ENCODE peak calls at places on chromosomes 11 and 22, in nine cellular contexts. One of them, this sample, is unnamed.
A peak's percentile ranks its signal among the peaks of the same experiment; 100 is the strongest.

GRCh38 chr11:120205596-120206161 is 5.2 kb upstream of the OAF start:
- DNase-seq in psoas muscle: no peak
- DNase-seq in DND-41: no peak
- DNase-seq in foreskin fibroblast: peak; percentile 85
- DNase-seq in heart right ventricle: no peak
- DNase-seq in astrocyte: peak; percentile 56
- DNase-seq in lower leg skin: no peak
- DNase-seq in fibroblast of lung: peak; percentile 67
- DNase-seq in ovary: no peak
- DNase-seq in this sample: peak; percentile 65

GRCh38 chr22:50705219-50705691 is 32.6 kb downstream of the SHANK3 start:
- DNase-seq in psoas muscle: no peak
- DNase-seq in DND-41: peak; percentile 62
- DNase-seq in foreskin fibroblast: peak; percentile 37
- DNase-seq in heart right ventricle: peak; percentile 49
- DNase-seq in astrocyte: peak; percentile 74
- DNase-seq in lower leg skin: no peak
- DNase-seq in fibroblast of lung: peak; percentile 83
- DNase-seq in ovary: peak; percentile 64
- DNase-seq in this sample: peak; percentile 70

GRCh38 chr11:75202195-75202594 is 38.4 kb upstream of the TPBGL start:
- DNase-seq in psoas muscle: no peak
- DNase-seq in DND-41: no peak
- DNase-seq in foreskin fibroblast: no peak
- DNase-seq in heart right ventricle: no peak
- DNase-seq in astrocyte: no peak
- DNase-seq in lower leg skin: no peak
- DNase-seq in fibroblast of lung: no peak
- DNase-seq in ovary: no peak
- DNase-seq in this sample: no peak

GRCh38 chr11:86589856-86590589 is 82.4 kb downstream of the ME3 start:
- DNase-seq in psoas muscle: no peak
- DNase-seq in DND-41: no peak
- DNase-seq in foreskin fibroblast: no peak
- DNase-seq in heart right ventricle: no peak
- DNase-seq in astrocyte: no peak
- DNase-seq in lower leg skin: no peak
- DNase-seq in fibroblast of lung: no peak
- DNase-seq in ovary: no peak
- DNase-seq in this sample: no peak

GRCh38 chr11:70586261-70587094 is 188.1 kb downstream of the CTTN start:
- DNase-seq in psoas muscle: no peak
- DNase-seq in DND-41: no peak
- DNase-seq in foreskin fibroblast: no peak
- DNase-seq in heart right ventricle: no peak
- DNase-seq in astrocyte: no peak
- DNase-seq in lower leg skin: no peak
- DNase-seq in fibroblast of lung: no peak
- DNase-seq in ovary: no peak
- DNase-seq in this sample: no peak

GRCh38 chr11:46850829-46851380 is 4.8 kb upstream of the CKAP5 start:
- DNase-seq in psoas muscle: no peak
- DNase-seq in DND-41: no peak
- DNase-seq in foreskin fibroblast: no peak
- DNase-seq in heart right ventricle: no peak
- DNase-seq in astrocyte: no peak
- DNase-seq in lower leg skin: no peak
- DNase-seq in fibroblast of lung: no peak
- DNase-seq in ovary: no peak
- DNase-seq in this sample: no peak

GRCh38 chr11:57071829-57072228 is 83.1 kb downstream of the OR5AK2 start:
- DNase-seq in psoas muscle: no peak
- DNase-seq in DND-41: no peak
- DNase-seq in foreskin fibroblast: peak; percentile 73
- DNase-seq in heart right ventricle: no peak
- DNase-seq in astrocyte: peak; percentile 11
- DNase-seq in lower leg skin: no peak
- DNase-seq in fibroblast of lung: peak; percentile 13
- DNase-seq in ovary: no peak
- DNase-seq in this sample: peak; percentile 87

GRCh38 chr22:48410536-48410935 is 1417.1 kb downstream of the BRD1 start:
- DNase-seq in psoas muscle: no peak
- DNase-seq in DND-41: no peak
- DNase-seq in foreskin fibroblast: no peak
- DNase-seq in heart right ventricle: no peak
- DNase-seq in astrocyte: no peak
- DNase-seq in lower leg skin: peak; percentile 40
- DNase-seq in fibroblast of lung: no peak
- DNase-seq in ovary: no peak
- DNase-seq in this sample: no peak

GRCh38 chr11:65616575-65617001 is 1.0 kb downstream of the PCNX3 start:
- DNase-seq in psoas muscle: no peak
- DNase-seq in DND-41: no peak
- DNase-seq in foreskin fibroblast: no peak
- DNase-seq in heart right ventricle: no peak
- DNase-seq in astrocyte: no peak
- DNase-seq in lower leg skin: no peak
- DNase-seq in fibroblast of lung: no peak
- DNase-seq in ovary: no peak
- DNase-seq in this sample: no peak

GRCh38 chr11:76209956-76210885 is 3.9 kb upstream of the WNT11 start:
- DNase-seq in psoas muscle: peak; percentile 83
- DNase-seq in DND-41: no peak
- DNase-seq in foreskin fibroblast: peak; percentile 87
- DNase-seq in heart right ventricle: peak; percentile 79
- DNase-seq in astrocyte: peak; percentile 66
- DNase-seq in lower leg skin: peak; percentile 94
- DNase-seq in fibroblast of lung: peak; percentile 78
- DNase-seq in ovary: peak; percentile 88
- DNase-seq in this sample: peak; percentile 72

GRCh38 chr22:49303061-49303735 is 524.5 kb downstream of the BRD1 start:
- DNase-seq in psoas muscle: peak; percentile 5
- DNase-seq in DND-41: no peak
- DNase-seq in foreskin fibroblast: no peak
- DNase-seq in heart right ventricle: no peak
- DNase-seq in astrocyte: no peak
- DNase-seq in lower leg skin: peak; percentile 78
- DNase-seq in fibroblast of lung: no peak
- DNase-seq in ovary: no peak
- DNase-seq in this sample: no peak

GRCh38 chr11:32312206-32312817 is 123.0 kb downstream of the WT1 start:
- DNase-seq in psoas muscle: no peak
- DNase-seq in DND-41: no peak
- DNase-seq in foreskin fibroblast: peak; percentile 8
- DNase-seq in heart right ventricle: no peak
- DNase-seq in astrocyte: peak; percentile 38
- DNase-seq in lower leg skin: no peak
- DNase-seq in fibroblast of lung: peak; percentile 57
- DNase-seq in ovary: no peak
- DNase-seq in this sample: peak; percentile 75

GRCh38 chr11:11977206-11977938 is 31.1 kb downstream of the DKK3 start:
- DNase-seq in psoas muscle: peak; percentile 76
- DNase-seq in DND-41: no peak
- DNase-seq in foreskin fibroblast: peak; percentile 95
- DNase-seq in heart right ventricle: peak; percentile 71
- DNase-seq in astrocyte: peak; percentile 95
- DNase-seq in lower leg skin: peak; percentile 94
- DNase-seq in fibroblast of lung: peak; percentile 97
- DNase-seq in ovary: peak; percentile 80
- DNase-seq in this sample: peak; percentile 86

GRCh38 chr22:29150701-29151100 is 55.0 kb upstream of the EMID1 start:
- DNase-seq in psoas muscle: no peak
- DNase-seq in DND-41: no peak
- DNase-seq in foreskin fibroblast: no peak
- DNase-seq in heart right ventricle: no peak
- DNase-seq in astrocyte: no peak
- DNase-seq in lower leg skin: peak; percentile 67
- DNase-seq in fibroblast of lung: no peak
- DNase-seq in ovary: peak; percentile 23
- DNase-seq in this sample: no peak

GRCh38 chr22:23894710-23895598 is 771 bp downstream of the MIF start:
- DNase-seq in psoas muscle: peak; percentile 70
- DNase-seq in DND-41: peak; percentile 75
- DNase-seq in foreskin fibroblast: peak; percentile 85
- DNase-seq in heart right ventricle: peak; percentile 58
- DNase-seq in astrocyte: peak; percentile 59
- DNase-seq in lower leg skin: peak; percentile 93
- DNase-seq in fibroblast of lung: peak; percentile 75
- DNase-seq in ovary: peak; percentile 89
- DNase-seq in this sample: peak; percentile 83

GRCh38 chr11:18749681-18750319 is 23.8 kb upstream of the IGSF22 start:
- DNase-seq in psoas muscle: no peak
- DNase-seq in DND-41: no peak
- DNase-seq in foreskin fibroblast: peak; percentile 82
- DNase-seq in heart right ventricle: no peak
- DNase-seq in astrocyte: peak; percentile 71
- DNase-seq in lower leg skin: no peak
- DNase-seq in fibroblast of lung: peak; percentile 80
- DNase-seq in ovary: peak; percentile 60
- DNase-seq in this sample: peak; percentile 71

GRCh38 chr11:18471995-18472394 is 16.3 kb downstream of the LDHAL6A start:
- DNase-seq in psoas muscle: no peak
- DNase-seq in DND-41: no peak
- DNase-seq in foreskin fibroblast: no peak
- DNase-seq in heart right ventricle: no peak
- DNase-seq in astrocyte: no peak
- DNase-seq in lower leg skin: no peak
- DNase-seq in fibroblast of lung: no peak
- DNase-seq in ovary: no peak
- DNase-seq in this sample: no peak

GRCh38 chr11:96091476-96091875 is 167.6 kb upstream of the MTMR2 start:
- DNase-seq in psoas muscle: no peak
- DNase-seq in DND-41: no peak
- DNase-seq in foreskin fibroblast: no peak
- DNase-seq in heart right ventricle: no peak
- DNase-seq in astrocyte: no peak
- DNase-seq in lower leg skin: no peak
- DNase-seq in fibroblast of lung: no peak
- DNase-seq in ovary: no peak
- DNase-seq in this sample: no peak

GRCh38 chr11:74691755-74692154 is 39.5 kb downstream of the CHRDL2 start:
- DNase-seq in psoas muscle: no peak
- DNase-seq in DND-41: no peak
- DNase-seq in foreskin fibroblast: no peak
- DNase-seq in heart right ventricle: no peak
- DNase-seq in astrocyte: no peak
- DNase-seq in lower leg skin: no peak
- DNase-seq in fibroblast of lung: no peak
- DNase-seq in ovary: no peak
- DNase-seq in this sample: no peak

GRCh38 chr11:257766-258493 is 20.3 kb upstream of the NLRP6 start:
- DNase-seq in psoas muscle: no peak
- DNase-seq in DND-41: no peak
- DNase-seq in foreskin fibroblast: no peak
- DNase-seq in heart right ventricle: no peak
- DNase-seq in astrocyte: no peak
- DNase-seq in lower leg skin: no peak
- DNase-seq in fibroblast of lung: no peak
- DNase-seq in ovary: no peak
- DNase-seq in this sample: no peak
- TF ChIP-seq CTCF in psoas muscle: no peak
- TF ChIP-seq CTCF in DND-41: peak; percentile 42
- TF ChIP-seq CTCF in foreskin fibroblast: no peak
- TF ChIP-seq CTCF in heart right ventricle: no peak
- TF ChIP-seq CTCF in astrocyte: no peak
- TF ChIP-seq CTCF in lower leg skin: no peak
- TF ChIP-seq CTCF in fibroblast of lung: no peak
- TF ChIP-seq CTCF in ovary: no peak
- TF ChIP-seq CTCF in this sample: peak; percentile 26

GRCh38 chr22:44537016-44537936 is 39.2 kb upstream of the RTL6 start:
- DNase-seq in psoas muscle: no peak
- DNase-seq in DND-41: no peak
- DNase-seq in foreskin fibroblast: no peak
- DNase-seq in heart right ventricle: no peak
- DNase-seq in astrocyte: no peak
- DNase-seq in lower leg skin: no peak
- DNase-seq in fibroblast of lung: no peak
- DNase-seq in ovary: no peak
- DNase-seq in this sample: no peak
- H3K4me3 ChIP-seq in psoas muscle: no peak overlapping the region
- H3K4me3 ChIP-seq in DND-41: no peak overlapping the region
- H3K4me3 ChIP-seq in foreskin fibroblast: no peak overlapping the region
- H3K4me3 ChIP-seq in heart right ventricle: no peak overlapping the region
- H3K4me3 ChIP-seq in astrocyte: no peak overlapping the region
- H3K4me3 ChIP-seq in lower leg skin: no peak overlapping the region
- H3K4me3 ChIP-seq in fibroblast of lung: no peak overlapping the region
- H3K4me3 ChIP-seq in ovary: no peak overlapping the region
- H3K4me3 ChIP-seq in this sample: no peak overlapping the region

GRCh38 chr22:46445771-46446485 is 91.5 kb downstream of the CELSR1 start:
- DNase-seq in psoas muscle: no peak
- DNase-seq in DND-41: no peak
- DNase-seq in foreskin fibroblast: no peak
- DNase-seq in heart right ventricle: no peak
- DNase-seq in astrocyte: no peak
- DNase-seq in lower leg skin: no peak
- DNase-seq in fibroblast of lung: no peak
- DNase-seq in ovary: no peak
- DNase-seq in this sample: no peak

GRCh38 chr22:46442217-46442853 is 95.1 kb downstream of the CELSR1 start:
- DNase-seq in psoas muscle: no peak
- DNase-seq in DND-41: no peak
- DNase-seq in foreskin fibroblast: no peak
- DNase-seq in heart right ventricle: no peak
- DNase-seq in astrocyte: no peak
- DNase-seq in lower leg skin: no peak
- DNase-seq in fibroblast of lung: no peak
- DNase-seq in ovary: no peak
- DNase-seq in this sample: no peak

GRCh38 chr22:46443850-46444389 is 93.5 kb downstream of the CELSR1 start:
- DNase-seq in psoas muscle: no peak
- DNase-seq in DND-41: no peak
- DNase-seq in foreskin fibroblast: no peak
- DNase-seq in heart right ventricle: no peak
- DNase-seq in astrocyte: no peak
- DNase-seq in lower leg skin: no peak
- DNase-seq in fibroblast of lung: no peak
- DNase-seq in ovary: no peak
- DNase-seq in this sample: no peak

GRCh38 chr22:46446799-46447198 is 90.6 kb downstream of the CELSR1 start:
- DNase-seq in psoas muscle: no peak
- DNase-seq in DND-41: no peak
- DNase-seq in foreskin fibroblast: no peak
- DNase-seq in heart right ventricle: no peak
- DNase-seq in astrocyte: no peak
- DNase-seq in lower leg skin: no peak
- DNase-seq in fibroblast of lung: no peak
- DNase-seq in ovary: no peak
- DNase-seq in this sample: peak; percentile 48

GRCh38 chr22:46444390-46444854 is 93.0 kb downstream of the CELSR1 start:
- DNase-seq in psoas muscle: no peak
- DNase-seq in DND-41: no peak
- DNase-seq in foreskin fibroblast: no peak
- DNase-seq in heart right ventricle: no peak
- DNase-seq in astrocyte: no peak
- DNase-seq in lower leg skin: no peak
- DNase-seq in fibroblast of lung: no peak
- DNase-seq in ovary: no peak
- DNase-seq in this sample: no peak
- TF ChIP-seq CTCF in psoas muscle: no peak
- TF ChIP-seq CTCF in DND-41: peak; percentile 5
- TF ChIP-seq CTCF in foreskin fibroblast: peak; percentile 5
- TF ChIP-seq CTCF in heart right ventricle: no peak
- TF ChIP-seq CTCF in astrocyte: no peak
- TF ChIP-seq CTCF in lower leg skin: no peak
- TF ChIP-seq CTCF in fibroblast of lung: no peak
- TF ChIP-seq CTCF in ovary: no peak
- TF ChIP-seq CTCF in this sample: no peak

GRCh38 chr22:41561788-41562187 is 978 bp downstream of the CSDC2 start:
- DNase-seq in psoas muscle: no peak
- DNase-seq in DND-41: no peak
- DNase-seq in foreskin fibroblast: no peak
- DNase-seq in heart right ventricle: peak; percentile 71
- DNase-seq in astrocyte: no peak
- DNase-seq in lower leg skin: no peak
- DNase-seq in fibroblast of lung: no peak
- DNase-seq in ovary: peak; percentile 59
- DNase-seq in this sample: no peak
- H3K4me3 ChIP-seq in psoas muscle: peak overlapping the region; percentile 22
- H3K4me3 ChIP-seq in DND-41: no peak overlapping the region
- H3K4me3 ChIP-seq in foreskin fibroblast: peak overlapping the region; percentile 73
- H3K4me3 ChIP-seq in heart right ventricle: peak overlapping the region; percentile 47
- H3K4me3 ChIP-seq in astrocyte: peak overlapping the region; percentile 55
- H3K4me3 ChIP-seq in lower leg skin: no peak overlapping the region
- H3K4me3 ChIP-seq in fibroblast of lung: peak overlapping the region; percentile 55
- H3K4me3 ChIP-seq in ovary: peak overlapping the region; percentile 61
- H3K4me3 ChIP-seq in this sample: no peak overlapping the region